ENCODE peak calls at places on chromosomes 5 and 9, in eight cellular contexts. One of them, this sample, is unnamed.

GRCh38 chr9:128771094-128771721 is 519 bp downstream of the ZER1 start:
- DNase-seq in Panc1: no peak
- DNase-seq in cardiac muscle cell: peak; percentile 33
- DNase-seq in brain microvascular endothelial cell: no peak
- DNase-seq in GM20000: no peak
- DNase-seq in fibroblast of pulmonary artery: peak; percentile 26
- DNase-seq in uterus: no peak
- DNase-seq in heart left ventricle: no peak
- DNase-seq in this sample: no peak

GRCh38 chr5:150946351-150946905 is 41.6 kb upstream of the ZNF300 start:
- DNase-seq in Panc1: no peak
- DNase-seq in cardiac muscle cell: peak; percentile 97
- DNase-seq in brain microvascular endothelial cell: peak; percentile 78
- DNase-seq in GM20000: no peak
- DNase-seq in fibroblast of pulmonary artery: peak; percentile 93
- DNase-seq in uterus: peak; percentile 90
- DNase-seq in heart left ventricle: peak; percentile 87
- DNase-seq in this sample: no peak

GRCh38 chr5:168093200-168093930 is 198.1 kb upstream of the WWC1 start:
- DNase-seq in Panc1: no peak
- DNase-seq in cardiac muscle cell: peak; percentile 10
- DNase-seq in brain microvascular endothelial cell: no peak
- DNase-seq in GM20000: no peak
- DNase-seq in fibroblast of pulmonary artery: no peak
- DNase-seq in uterus: no peak
- DNase-seq in heart left ventricle: no peak
- DNase-seq in this sample: no peak

GRCh38 chr9:86286278-86286677 is 3.9 kb upstream of the ISCA1 start:
- DNase-seq in Panc1: no peak
- DNase-seq in cardiac muscle cell: no peak
- DNase-seq in brain microvascular endothelial cell: no peak
- DNase-seq in GM20000: no peak
- DNase-seq in fibroblast of pulmonary artery: no peak
- DNase-seq in uterus: no peak
- DNase-seq in heart left ventricle: no peak
- DNase-seq in this sample: no peak

GRCh38 chr9:2875218-2875977 is 31.5 kb upstream of the PUM3 start:
- DNase-seq in Panc1: no peak
- DNase-seq in cardiac muscle cell: no peak
- DNase-seq in brain microvascular endothelial cell: no peak
- DNase-seq in GM20000: no peak
- DNase-seq in fibroblast of pulmonary artery: no peak
- DNase-seq in uterus: no peak
- DNase-seq in heart left ventricle: no peak
- DNase-seq in this sample: no peak

GRCh38 chr5:64594601-64595518 is 89.0 kb downstream of the RGS7BP start:
- DNase-seq in Panc1: no peak
- DNase-seq in cardiac muscle cell: peak; percentile 7
- DNase-seq in brain microvascular endothelial cell: no peak
- DNase-seq in GM20000: no peak
- DNase-seq in fibroblast of pulmonary artery: no peak
- DNase-seq in uterus: no peak
- DNase-seq in heart left ventricle: no peak
- DNase-seq in this sample: no peak

GRCh38 chr9:3087697-3088096 is 243.8 kb upstream of the PUM3 start:
- DNase-seq in Panc1: no peak
- DNase-seq in cardiac muscle cell: no peak
- DNase-seq in brain microvascular endothelial cell: no peak
- DNase-seq in GM20000: no peak
- DNase-seq in fibroblast of pulmonary artery: no peak
- DNase-seq in uterus: no peak
- DNase-seq in heart left ventricle: no peak
- DNase-seq in this sample: no peak

GRCh38 chr5:172488221-172488620 is 33.9 kb upstream of the SH3PXD2B start:
- DNase-seq in Panc1: no peak
- DNase-seq in cardiac muscle cell: peak; percentile 33
- DNase-seq in brain microvascular endothelial cell: no peak
- DNase-seq in GM20000: no peak
- DNase-seq in fibroblast of pulmonary artery: no peak
- DNase-seq in uterus: no peak
- DNase-seq in heart left ventricle: no peak
- DNase-seq in this sample: no peak

GRCh38 chr9:128203842-128204551 is 818 bp downstream of the DNM1 start:
- DNase-seq in Panc1: no peak
- DNase-seq in cardiac muscle cell: peak; percentile 33
- DNase-seq in brain microvascular endothelial cell: no peak
- DNase-seq in GM20000: peak; percentile 50
- DNase-seq in fibroblast of pulmonary artery: no peak
- DNase-seq in uterus: peak; percentile 52
- DNase-seq in heart left ventricle: no peak
- DNase-seq in this sample: no peak

GRCh38 chr5:140042551-140043507 is at the start of gene NRG2:
- DNase-seq in Panc1: peak; percentile 64
- DNase-seq in cardiac muscle cell: peak; percentile 55
- DNase-seq in brain microvascular endothelial cell: peak; percentile 22
- DNase-seq in GM20000: peak; percentile 82
- DNase-seq in fibroblast of pulmonary artery: peak; percentile 44
- DNase-seq in uterus: peak; percentile 73
- DNase-seq in heart left ventricle: peak; percentile 77
- DNase-seq in this sample: peak; percentile 77

GRCh38 chr5:128674837-128675446 is 136.9 kb upstream of the FBN2 start:
- DNase-seq in Panc1: peak; percentile 15
- DNase-seq in cardiac muscle cell: peak; percentile 68
- DNase-seq in brain microvascular endothelial cell: peak; percentile 63
- DNase-seq in GM20000: peak; percentile 30
- DNase-seq in fibroblast of pulmonary artery: peak; percentile 72
- DNase-seq in uterus: peak; percentile 22
- DNase-seq in heart left ventricle: no peak
- DNase-seq in this sample: no peak

GRCh38 chr9:16867571-16868311 is 2.7 kb downstream of the BNC2 start:
- DNase-seq in Panc1: no peak
- DNase-seq in cardiac muscle cell: peak; percentile 85
- DNase-seq in brain microvascular endothelial cell: peak; percentile 84
- DNase-seq in GM20000: no peak
- DNase-seq in fibroblast of pulmonary artery: peak; percentile 72
- DNase-seq in uterus: peak; percentile 55
- DNase-seq in heart left ventricle: no peak
- DNase-seq in this sample: no peak

GRCh38 chr9:108316633-108317032 is 539.2 kb downstream of the ACTL7B start:
- DNase-seq in Panc1: no peak
- DNase-seq in cardiac muscle cell: no peak
- DNase-seq in brain microvascular endothelial cell: no peak
- DNase-seq in GM20000: no peak
- DNase-seq in fibroblast of pulmonary artery: no peak
- DNase-seq in uterus: no peak
- DNase-seq in heart left ventricle: no peak
- DNase-seq in this sample: no peak

GRCh38 chr9:127838375-127839078 is 15.9 kb downstream of the ENG start:
- DNase-seq in Panc1: peak; percentile 8
- DNase-seq in cardiac muscle cell: peak; percentile 94
- DNase-seq in brain microvascular endothelial cell: peak; percentile 82
- DNase-seq in GM20000: no peak
- DNase-seq in fibroblast of pulmonary artery: peak; percentile 94
- DNase-seq in uterus: peak; percentile 73
- DNase-seq in heart left ventricle: peak; percentile 71
- DNase-seq in this sample: no peak

GRCh38 chr5:170576602-170577584 is 73.1 kb downstream of the KCNIP1 start:
- DNase-seq in Panc1: no peak
- DNase-seq in cardiac muscle cell: no peak
- DNase-seq in brain microvascular endothelial cell: no peak
- DNase-seq in GM20000: no peak
- DNase-seq in fibroblast of pulmonary artery: no peak
- DNase-seq in uterus: no peak
- DNase-seq in heart left ventricle: no peak
- DNase-seq in this sample: no peak

GRCh38 chr9:4298255-4299005 is 1.4 kb downstream of the GLIS3 start:
- DNase-seq in Panc1: no peak
- DNase-seq in cardiac muscle cell: no peak
- DNase-seq in brain microvascular endothelial cell: no peak
- DNase-seq in GM20000: peak; percentile 59
- DNase-seq in fibroblast of pulmonary artery: no peak
- DNase-seq in uterus: peak; percentile 34
- DNase-seq in heart left ventricle: peak; percentile 34
- DNase-seq in this sample: no peak

GRCh38 chr5:35743644-35744043 is 113.0 kb upstream of the IL7R start:
- DNase-seq in Panc1: no peak
- DNase-seq in cardiac muscle cell: no peak
- DNase-seq in brain microvascular endothelial cell: no peak
- DNase-seq in GM20000: no peak
- DNase-seq in fibroblast of pulmonary artery: no peak
- DNase-seq in uterus: no peak
- DNase-seq in heart left ventricle: no peak
- DNase-seq in this sample: no peak

GRCh38 chr5:175885813-175886212 is 14.4 kb downstream of the CPLX2 start:
- DNase-seq in Panc1: no peak
- DNase-seq in cardiac muscle cell: peak; percentile 21
- DNase-seq in brain microvascular endothelial cell: no peak
- DNase-seq in GM20000: no peak
- DNase-seq in fibroblast of pulmonary artery: peak; percentile 5
- DNase-seq in uterus: no peak
- DNase-seq in heart left ventricle: no peak
- DNase-seq in this sample: no peak

GRCh38 chr9:24333629-24334028 is 212.1 kb downstream of the IZUMO3 start:
- DNase-seq in Panc1: no peak
- DNase-seq in cardiac muscle cell: no peak
- DNase-seq in brain microvascular endothelial cell: no peak
- DNase-seq in GM20000: no peak
- DNase-seq in fibroblast of pulmonary artery: no peak
- DNase-seq in uterus: no peak
- DNase-seq in heart left ventricle: no peak
- DNase-seq in this sample: no peak

GRCh38 chr5:131005963-131006684 is 158.9 kb downstream of the HINT1 start:
- DNase-seq in Panc1: no peak
- DNase-seq in cardiac muscle cell: no peak
- DNase-seq in brain microvascular endothelial cell: no peak
- DNase-seq in GM20000: no peak
- DNase-seq in fibroblast of pulmonary artery: no peak
- DNase-seq in uterus: no peak
- DNase-seq in heart left ventricle: no peak
- DNase-seq in this sample: no peak
- TF ChIP-seq CTCF in Panc1: peak; percentile 21
- TF ChIP-seq CTCF in cardiac muscle cell: no peak
- TF ChIP-seq CTCF in brain microvascular endothelial cell: peak; percentile 2
- TF ChIP-seq CTCF in GM20000: no peak
- TF ChIP-seq CTCF in fibroblast of pulmonary artery: no peak
- TF ChIP-seq CTCF in uterus: no peak
- TF ChIP-seq CTCF in heart left ventricle: peak; percentile 19
- TF ChIP-seq CTCF in this sample: peak; percentile 63

GRCh38 chr5:135182675-135183074 is 148.6 kb upstream of the PITX1 start:
- DNase-seq in Panc1: no peak
- DNase-seq in cardiac muscle cell: no peak
- DNase-seq in brain microvascular endothelial cell: no peak
- DNase-seq in GM20000: no peak
- DNase-seq in fibroblast of pulmonary artery: no peak
- DNase-seq in uterus: no peak
- DNase-seq in heart left ventricle: no peak
- DNase-seq in this sample: no peak

GRCh38 chr5:135184646-135185045 is 150.6 kb upstream of the PITX1 start:
- DNase-seq in Panc1: no peak
- DNase-seq in cardiac muscle cell: no peak
- DNase-seq in brain microvascular endothelial cell: no peak
- DNase-seq in GM20000: no peak
- DNase-seq in fibroblast of pulmonary artery: no peak
- DNase-seq in uterus: no peak
- DNase-seq in heart left ventricle: no peak
- DNase-seq in this sample: no peak

GRCh38 chr5:135183464-135183863 is 149.4 kb upstream of the PITX1 start:
- DNase-seq in Panc1: no peak
- DNase-seq in cardiac muscle cell: no peak
- DNase-seq in brain microvascular endothelial cell: no peak
- DNase-seq in GM20000: no peak
- DNase-seq in fibroblast of pulmonary artery: no peak
- DNase-seq in uterus: no peak
- DNase-seq in heart left ventricle: no peak
- DNase-seq in this sample: no peak

GRCh38 chr5:135179308-135179980 is 145.4 kb upstream of the PITX1 start:
- DNase-seq in Panc1: no peak
- DNase-seq in cardiac muscle cell: no peak
- DNase-seq in brain microvascular endothelial cell: no peak
- DNase-seq in GM20000: no peak
- DNase-seq in fibroblast of pulmonary artery: no peak
- DNase-seq in uterus: no peak
- DNase-seq in heart left ventricle: no peak
- DNase-seq in this sample: no peak

GRCh38 chr5:135181653-135182052 is 147.6 kb upstream of the PITX1 start:
- DNase-seq in Panc1: no peak
- DNase-seq in cardiac muscle cell: no peak
- DNase-seq in brain microvascular endothelial cell: no peak
- DNase-seq in GM20000: no peak
- DNase-seq in fibroblast of pulmonary artery: no peak
- DNase-seq in uterus: no peak
- DNase-seq in heart left ventricle: no peak
- DNase-seq in this sample: no peak
- TF ChIP-seq CTCF in Panc1: no peak
- TF ChIP-seq CTCF in cardiac muscle cell: no peak
- TF ChIP-seq CTCF in brain microvascular endothelial cell: peak; percentile 9
- TF ChIP-seq CTCF in GM20000: no peak
- TF ChIP-seq CTCF in fibroblast of pulmonary artery: no peak
- TF ChIP-seq CTCF in uterus: no peak
- TF ChIP-seq CTCF in heart left ventricle: no peak
- TF ChIP-seq CTCF in this sample: peak; percentile 45

DNA sequence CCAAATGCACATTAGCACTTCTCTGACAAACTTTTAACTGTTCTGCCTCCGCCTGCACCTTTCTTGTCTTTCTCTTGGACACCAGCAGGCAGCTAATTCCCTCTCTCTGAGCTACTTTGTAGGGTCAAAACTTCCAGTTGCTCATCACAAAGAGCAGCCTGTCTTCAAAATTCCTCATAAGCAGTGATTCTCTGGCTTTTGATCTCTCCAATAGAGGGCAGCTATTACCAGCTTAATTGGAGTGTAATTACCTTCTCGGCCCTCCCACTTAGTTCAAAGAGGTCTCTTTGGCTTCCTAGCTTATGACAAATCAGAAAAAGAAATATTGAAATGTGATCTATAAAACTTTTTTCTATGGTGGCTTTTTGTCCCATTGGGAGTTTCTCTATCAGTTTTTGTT is 43.6 kb upstream of the RAD23B start:
- DNase-seq in Panc1: no peak
- DNase-seq in cardiac muscle cell: peak; percentile 40
- DNase-seq in brain microvascular endothelial cell: no peak
- DNase-seq in GM20000: peak; percentile 34
- DNase-seq in fibroblast of pulmonary artery: no peak
- DNase-seq in uterus: no peak
- DNase-seq in heart left ventricle: no peak
- DNase-seq in this sample: no peak
- TF ChIP-seq CTCF in Panc1: peak; percentile 26
- TF ChIP-seq CTCF in cardiac muscle cell: peak; percentile 32
- TF ChIP-seq CTCF in brain microvascular endothelial cell: peak; percentile 47
- TF ChIP-seq CTCF in GM20000: no peak
- TF ChIP-seq CTCF in fibroblast of pulmonary artery: peak; percentile 17
- TF ChIP-seq CTCF in uterus: no peak
- TF ChIP-seq CTCF in heart left ventricle: peak; percentile 46
- TF ChIP-seq CTCF in this sample: no peak

DNA sequence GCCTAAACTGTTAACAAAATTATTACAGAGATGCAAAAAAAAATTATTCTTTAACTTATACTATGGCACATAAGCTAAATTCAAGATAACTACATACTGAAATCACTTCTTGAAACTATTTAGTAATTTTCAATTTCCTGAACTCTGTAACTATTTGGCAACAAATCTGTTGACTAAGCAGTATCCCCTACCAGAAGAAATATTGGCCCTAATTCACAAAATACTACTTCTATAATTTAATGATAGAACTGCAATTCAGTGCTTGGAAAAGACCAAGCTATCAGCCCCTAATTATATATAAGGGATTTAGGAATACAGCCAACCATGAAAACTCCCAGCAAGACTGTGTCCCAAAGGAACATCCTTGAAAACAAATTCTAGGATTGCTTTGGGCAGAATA is 169.2 kb downstream of the RAB3C start:
- DNase-seq in Panc1: no peak
- DNase-seq in cardiac muscle cell: peak; percentile 25
- DNase-seq in brain microvascular endothelial cell: no peak
- DNase-seq in GM20000: no peak
- DNase-seq in fibroblast of pulmonary artery: no peak
- DNase-seq in uterus: no peak
- DNase-seq in heart left ventricle: no peak
- DNase-seq in this sample: no peak
- TF ChIP-seq CTCF in Panc1: no peak
- TF ChIP-seq CTCF in cardiac muscle cell: no peak
- TF ChIP-seq CTCF in brain microvascular endothelial cell: no peak
- TF ChIP-seq CTCF in GM20000: no peak
- TF ChIP-seq CTCF in fibroblast of pulmonary artery: no peak
- TF ChIP-seq CTCF in uterus: no peak
- TF ChIP-seq CTCF in heart left ventricle: no peak
- TF ChIP-seq CTCF in this sample: no peak